ENCODE peak calls at places on chromosomes 1 and 21, in five cellular contexts. One of them, this sample, is unnamed.
A peak's percentile ranks its signal among the peaks of the same experiment; 100 is the strongest.

GRCh38 chr1:171219751-171220385 is 28.4 kb upstream of the FMO1 start:
- DNase-seq in fibroblast of gingiva: peak; percentile 85
- DNase-seq in activated T-cell treated with anti-CD3 and anti-CD28 coated beads for 24 hours: no peak
- DNase-seq in dorsolateral prefrontal cortex: no peak
- DNase-seq in Caki2: no peak
- DNase-seq in this sample: no peak

GRCh38 chr1:165371588-165372235 is 15.2 kb upstream of the LMX1A start:
- DNase-seq in fibroblast of gingiva: no peak
- DNase-seq in activated T-cell treated with anti-CD3 and anti-CD28 coated beads for 24 hours: no peak
- DNase-seq in dorsolateral prefrontal cortex: no peak
- DNase-seq in Caki2: no peak
- DNase-seq in this sample: no peak

GRCh38 chr1:178075323-178075722 is 18.6 kb upstream of the RASAL2 start:
- DNase-seq in fibroblast of gingiva: no peak
- DNase-seq in activated T-cell treated with anti-CD3 and anti-CD28 coated beads for 24 hours: no peak
- DNase-seq in dorsolateral prefrontal cortex: no peak
- DNase-seq in Caki2: no peak
- DNase-seq in this sample: no peak

GRCh38 chr1:29238601-29238964 is 2.3 kb downstream of the PTPRU start:
- DNase-seq in fibroblast of gingiva: no peak
- DNase-seq in activated T-cell treated with anti-CD3 and anti-CD28 coated beads for 24 hours: no peak
- DNase-seq in dorsolateral prefrontal cortex: no peak
- DNase-seq in Caki2: no peak
- DNase-seq in this sample: no peak

GRCh38 chr1:83961571-83962295 is 37.2 kb downstream of the TTLL7 start:
- DNase-seq in fibroblast of gingiva: no peak
- DNase-seq in activated T-cell treated with anti-CD3 and anti-CD28 coated beads for 24 hours: no peak
- DNase-seq in dorsolateral prefrontal cortex: no peak
- DNase-seq in Caki2: no peak
- DNase-seq in this sample: no peak

GRCh38 chr21:34987673-34988072 is 61.4 kb downstream of the RUNX1 start:
- DNase-seq in fibroblast of gingiva: no peak
- DNase-seq in activated T-cell treated with anti-CD3 and anti-CD28 coated beads for 24 hours: no peak
- DNase-seq in dorsolateral prefrontal cortex: no peak
- DNase-seq in Caki2: no peak
- DNase-seq in this sample: no peak

GRCh38 chr1:164774413-164774812 is 215.4 kb downstream of the PBX1 start:
- DNase-seq in fibroblast of gingiva: no peak
- DNase-seq in activated T-cell treated with anti-CD3 and anti-CD28 coated beads for 24 hours: no peak
- DNase-seq in dorsolateral prefrontal cortex: no peak
- DNase-seq in Caki2: no peak
- DNase-seq in this sample: no peak

GRCh38 chr1:219774386-219774785 is 154.0 kb downstream of the SLC30A10 start:
- DNase-seq in fibroblast of gingiva: no peak
- DNase-seq in activated T-cell treated with anti-CD3 and anti-CD28 coated beads for 24 hours: no peak
- DNase-seq in dorsolateral prefrontal cortex: no peak
- DNase-seq in Caki2: no peak
- DNase-seq in this sample: no peak

GRCh38 chr21:35512321-35512720 is 463.2 kb upstream of the RUNX1 start:
- DNase-seq in fibroblast of gingiva: peak; percentile 17
- DNase-seq in activated T-cell treated with anti-CD3 and anti-CD28 coated beads for 24 hours: no peak
- DNase-seq in dorsolateral prefrontal cortex: no peak
- DNase-seq in Caki2: no peak
- DNase-seq in this sample: no peak

GRCh38 chr1:3695326-3696217 is 43.3 kb downstream of the TP73 start:
- DNase-seq in fibroblast of gingiva: peak; percentile 10
- DNase-seq in activated T-cell treated with anti-CD3 and anti-CD28 coated beads for 24 hours: peak; percentile 12
- DNase-seq in dorsolateral prefrontal cortex: peak; percentile 53
- DNase-seq in Caki2: no peak
- DNase-seq in this sample: no peak

This sample was measured in NCI-H1417.